ENCODE peak calls at places on chromosomes 2 and 18, in five cellular contexts. Q is NB4, D is type B pancreatic cell, S is hepatocyte, F is SK-N-SH. M is an unnamed sample.

GRCh38 chr18:12779043-12779442 is 76.2 kb downstream of the PSMG2 start:
- DNase-seq in Q (peak; percentile 14), D (peak; percentile 24), S (no peak), F (no peak), M (peak; percentile 78)

GRCh38 chr2:26347286-26347865 is 787 bp upstream of the ADGRF3 start:
- DNase-seq in Q (peak; percentile 47), D (no peak), S (peak; percentile 17), F (no peak), M (no peak)

GRCh38 chr2:74152954-74153353 is 5.2 kb upstream of the BOLA3 start:
- DNase-seq in Q (no peak), D (no peak), S (no peak), F (no peak), M (no peak)

GRCh38 chr2:85712849-85713612 is 18.9 kb downstream of the GNLY start:
- DNase-seq in Q (no peak), D (peak; percentile 49), S (peak; percentile 68), F (no peak), M (peak; percentile 54)

GRCh38 chr2:163157411-163157810 is 318.8 kb upstream of the KCNH7 start:
- DNase-seq in Q (no peak), D (no peak), S (no peak), F (no peak), M (no peak)

GRCh38 chr2:17662723-17663122 is 90.9 kb downstream of the SMC6 start:
- DNase-seq in Q (no peak), D (no peak), S (no peak), F (no peak), M (no peak)

GRCh38 chr2:219476605-219477578 is 21.8 kb upstream of the GMPPA start:
- DNase-seq in Q (peak; percentile 37), D (no peak), S (no peak), F (peak; percentile 72), M (no peak)

GRCh38 chr2:102063948-102064678 is 72.4 kb downstream of the IL1R2 start:
- DNase-seq in Q (peak; percentile 99), D (no peak), S (peak; percentile 92), F (peak; percentile 72), M (peak; percentile 91)

GRCh38 chr2:215367647-215368492 is 56.0 kb downstream of the ATIC start:
- DNase-seq in Q (no peak), D (no peak), S (no peak), F (no peak), M (no peak)

GRCh38 chr18:27709344-27709743 is 467.6 kb downstream of the CDH2 start:
- DNase-seq in Q (no peak), D (no peak), S (no peak), F (no peak), M (no peak)

GRCh38 chr2:224612581-224612980 is 27.4 kb upstream of the CUL3 start:
- DNase-seq in Q (no peak), D (no peak), S (no peak), F (no peak), M (no peak)

GRCh38 chr2:49251766-49252165 is 97.5 kb upstream of the FSHR start:
- DNase-seq in Q (no peak), D (no peak), S (no peak), F (no peak), M (no peak)

GRCh38 chr2:289362-290089 is 1.6 kb upstream of the ALKAL2 start:
- DNase-seq in Q (no peak), D (no peak), S (peak; percentile 23), F (peak; percentile 64), M (no peak)

GRCh38 chr2:288002-288742 is at the start of gene ALKAL2:
- DNase-seq in Q (no peak), D (no peak), S (peak; percentile 43), F (peak; percentile 71), M (no peak)

GRCh38 chr2:287471-287885 is 413 bp downstream of the ALKAL2 start:
- DNase-seq in Q (no peak), D (no peak), S (peak; percentile 59), F (peak; percentile 87), M (no peak)

GRCh38 chr2:288743-289361 is 961 bp upstream of the ALKAL2 start:
- DNase-seq in Q (no peak), D (no peak), S (peak; percentile 23), F (peak; percentile 61), M (no peak)

GRCh38 chr2:290090-290722 is 2.3 kb upstream of the ALKAL2 start:
- DNase-seq in Q (peak; percentile 21), D (peak; percentile 80), S (peak; percentile 83), F (peak; percentile 83), M (peak; percentile 91)
- TF ChIP-seq CTCF in Q (no peak), D (peak; percentile 79), S (peak; percentile 84), F (peak; percentile 59), M (peak; percentile 88)

DNA sequence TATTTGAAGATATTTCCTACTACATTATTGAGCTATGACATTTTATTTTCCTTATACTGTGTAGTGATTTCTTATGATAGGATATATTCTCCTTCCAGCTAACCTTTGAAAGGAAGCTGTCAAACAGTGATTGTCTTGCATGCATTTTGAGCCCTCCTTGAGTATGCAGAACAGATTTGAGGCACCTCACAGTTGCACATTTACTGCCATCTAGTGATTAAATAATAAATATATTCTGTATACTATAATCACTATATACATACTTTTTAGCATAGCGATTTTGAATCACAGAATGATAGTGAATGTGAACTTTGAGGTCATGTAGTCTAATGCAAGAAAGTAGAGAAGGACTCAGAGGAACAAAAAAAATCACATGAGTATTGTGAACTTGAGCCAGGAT is 268.4 kb upstream of the CDH19 start:
- DNase-seq in Q (peak; percentile 17), D (no peak), S (peak; percentile 11), F (peak; percentile 36), M (no peak)
- TF ChIP-seq CTCF in Q (no peak), D (peak; percentile 62), S (peak; percentile 38), F (peak; percentile 47), M (peak; percentile 54)

GRCh38 chr2:10079192-10079930 is 850 bp downstream of the CYS1 start:
- DNase-seq in Q (peak; percentile 52), D (no peak), S (peak; percentile 64), F (peak; percentile 89), M (no peak)
- TF ChIP-seq CTCF in Q (no peak), D (no peak), S (no peak), F (no peak), M (no peak)

DNA sequence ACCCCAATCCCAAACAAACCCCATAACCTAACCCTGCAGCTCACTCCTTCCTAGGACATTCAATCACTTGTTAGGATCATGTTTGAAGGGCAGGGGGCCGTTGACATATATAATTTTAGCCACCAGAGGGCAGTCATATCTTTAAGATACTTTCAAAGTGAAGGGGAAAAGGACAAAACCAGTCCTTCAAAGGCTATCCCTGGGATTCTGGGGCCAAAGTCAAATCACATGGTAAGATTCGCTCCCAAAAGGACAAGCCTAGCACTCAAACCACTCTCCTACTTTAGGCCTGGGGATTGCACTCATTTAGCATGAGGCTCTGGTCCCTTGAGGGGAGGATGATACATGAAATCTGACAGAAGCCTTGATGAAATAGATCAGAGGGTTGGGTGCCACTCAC is 44.6 kb downstream of the HAUS1 start:
- DNase-seq in Q (peak; percentile 61), D (no peak), S (peak; percentile 75), F (peak; percentile 70), M (no peak)
- TF ChIP-seq CTCF in Q (peak; percentile 60), D (peak; percentile 85), S (peak; percentile 71), F (peak; percentile 84), M (peak; percentile 75)

GRCh38 chr2:201322772-201323171 is 34.4 kb downstream of the FLACC1 start:
- DNase-seq in Q (no peak), D (no peak), S (no peak), F (no peak), M (no peak)

GRCh38 chr2:201329409-201329808 is 27.7 kb downstream of the FLACC1 start:
- DNase-seq in Q (no peak), D (no peak), S (no peak), F (no peak), M (no peak)

DNA sequence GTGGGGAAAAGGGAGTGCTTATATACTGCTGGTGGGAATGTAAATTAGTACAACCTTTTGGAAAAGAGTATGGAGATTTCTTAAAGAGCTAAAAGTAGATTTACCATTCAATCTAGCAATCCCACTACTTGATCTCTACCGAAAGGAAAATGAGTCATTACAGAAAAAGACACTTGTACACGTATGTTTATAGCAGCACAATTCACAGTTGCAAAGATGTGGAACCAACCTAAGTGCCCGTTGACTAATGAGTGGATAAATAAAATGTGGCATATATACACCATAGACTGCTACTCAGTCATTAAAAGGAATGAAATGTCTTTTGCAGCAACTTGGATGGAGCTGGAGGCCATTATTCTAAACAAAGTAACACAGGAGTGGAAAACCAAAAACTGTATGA is 29.5 kb downstream of the FLACC1 start:
- DNase-seq in Q (no peak), D (no peak), S (no peak), F (no peak), M (no peak)
- TF ChIP-seq CTCF in Q (no peak), D (no peak), S (no peak), F (no peak), M (no peak)

DNA sequence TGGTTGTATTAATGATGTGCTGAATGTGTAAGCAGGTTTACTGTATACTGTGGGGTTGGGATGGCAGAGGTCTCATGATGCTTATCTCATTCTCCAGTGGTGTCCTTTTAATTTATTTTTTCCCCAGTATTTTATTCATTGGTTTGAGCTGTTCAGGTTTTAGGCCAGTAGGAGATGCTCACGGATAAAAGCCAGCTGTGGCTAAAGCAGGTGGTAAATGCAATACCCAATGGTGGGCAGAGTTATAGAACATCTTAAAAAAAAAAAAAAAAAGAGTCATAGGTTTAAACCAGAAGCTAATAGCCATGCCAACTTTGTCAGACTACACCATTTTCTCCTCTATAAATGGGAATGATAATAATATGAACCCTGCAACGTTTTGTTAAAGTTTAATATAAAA is 57.8 kb upstream of the NEUROD1 start:
- DNase-seq in Q (peak; percentile 43), D (no peak), S (no peak), F (no peak), M (no peak)
- TF ChIP-seq CTCF in Q (peak; percentile 48), D (peak; percentile 42), S (no peak), F (peak; percentile 43), M (no peak)

GRCh38 chr2:122167561-122167960 is 412.1 kb downstream of the TSN start:
- DNase-seq in Q (no peak), D (no peak), S (no peak), F (peak; percentile 32), M (no peak)

GRCh38 chr2:122172812-122173211 is 417.4 kb downstream of the TSN start:
- DNase-seq in Q (no peak), D (no peak), S (no peak), F (no peak), M (no peak)

GRCh38 chr2:122164964-122165363 is 409.5 kb downstream of the TSN start:
- DNase-seq in Q (no peak), D (no peak), S (no peak), F (no peak), M (no peak)

GRCh38 chr2:122166820-122167219 is 411.4 kb downstream of the TSN start:
- DNase-seq in Q (no peak), D (no peak), S (no peak), F (no peak), M (no peak)

DNA sequence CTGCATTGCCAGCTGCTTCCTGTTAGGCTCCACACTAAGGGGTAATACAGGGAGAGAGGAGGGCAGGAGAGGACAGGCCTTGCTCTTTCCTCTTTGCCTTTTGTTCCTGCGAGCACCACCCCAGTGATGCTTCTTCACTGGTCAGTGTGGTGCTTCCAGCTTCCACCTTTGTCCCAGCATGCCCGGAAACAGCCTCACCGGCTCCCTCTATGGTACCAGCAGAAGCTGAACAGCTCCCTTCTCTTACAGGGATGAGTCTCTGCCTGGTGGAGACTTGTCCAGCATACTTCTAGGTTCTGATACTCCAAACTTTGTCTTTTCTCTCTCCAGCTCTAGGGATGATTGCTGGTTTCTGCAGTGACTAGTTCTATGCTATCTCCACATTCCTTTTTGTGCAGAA is 413.3 kb downstream of the TSN start:
- DNase-seq in Q (no peak), D (no peak), S (no peak), F (peak; percentile 34), M (no peak)
- TF ChIP-seq CTCF in Q (peak; percentile 4), D (peak; percentile 33), S (peak; percentile 18), F (no peak), M (no peak)

M was measured in osteocyte.